ENCODE peak calls at places on chromosomes 7 and 10, in six cellular contexts. P is NCI-H345; C is Kasumi-1; U is germinal center; E is EL; Y is naive thymus-derived CD4-positive, alpha-beta T cell. O is an unnamed sample.

GRCh38 chr10:15504101-15504840 is 133.2 kb upstream of the FAM171A1 start:
- DNase-seq in P (no peak), C (no peak), U (no peak), E (peak; percentile 48), Y (no peak), O (no peak)

GRCh38 chr10:25024528-25024927 is 8.1 kb downstream of the THNSL1 start:
- DNase-seq in P (no peak), C (no peak), U (no peak), E (no peak), Y (no peak), O (no peak)

GRCh38 chr10:2508971-2509605 is 558.3 kb upstream of the PFKP start:
- DNase-seq in P (no peak), C (no peak), U (no peak), E (no peak), Y (no peak), O (no peak)

GRCh38 chr10:6737758-6738463 is 157.8 kb upstream of the PRKCQ start:
- DNase-seq in P (no peak), C (no peak), U (no peak), E (peak; percentile 48), Y (no peak), O (peak; percentile 61)

GRCh38 chr10:98259606-98260319 is 8.2 kb downstream of the LOXL4 start:
- DNase-seq in P (no peak), C (no peak), U (no peak), E (no peak), Y (no peak), O (no peak)

GRCh38 chr7:149773446-149774236 is at the start of gene ZNF467:
- DNase-seq in P (peak; percentile 59), C (peak; percentile 75), U (no peak), E (no peak), Y (peak; percentile 41), O (no peak)

GRCh38 chr7:70694357-70694908 is 437.5 kb upstream of the GALNT17 start:
- DNase-seq in P (peak; percentile 21), C (no peak), U (peak; percentile 52), E (peak; percentile 36), Y (no peak), O (no peak)

GRCh38 chr10:48700071-48700470 is 15.4 kb downstream of the WDFY4 start:
- DNase-seq in P (no peak), C (no peak), U (no peak), E (no peak), Y (no peak), O (no peak)

GRCh38 chr7:74344128-74344496 is 54.9 kb downstream of the CLIP2 start:
- DNase-seq in P (no peak), C (no peak), U (no peak), E (peak; percentile 56), Y (no peak), O (peak; percentile 31)

GRCh38 chr10:14751576-14752330 is 22.9 kb downstream of the FAM107B start:
- DNase-seq in P (no peak), C (peak; percentile 90), U (peak; percentile 70), E (peak; percentile 23), Y (no peak), O (no peak)

GRCh38 chr10:61039868-61040267 is 95.9 kb upstream of the RHOBTB1 start:
- DNase-seq in P (no peak), C (no peak), U (no peak), E (no peak), Y (no peak), O (no peak)

GRCh38 chr7:21476429-21476828 is 48.5 kb downstream of the SP4 start:
- DNase-seq in P (no peak), C (no peak), U (no peak), E (no peak), Y (no peak), O (no peak)

GRCh38 chr10:58930497-58930896 is 245.9 kb upstream of the PHYHIPL start:
- DNase-seq in P (no peak), C (no peak), U (no peak), E (peak; percentile 20), Y (no peak), O (no peak)

GRCh38 chr7:35753761-35754603 is 46.9 kb upstream of the SEPTIN7 start:
- DNase-seq in P (no peak), C (no peak), U (no peak), E (no peak), Y (no peak), O (no peak)

GRCh38 chr10:60182691-60183090 is 207.0 kb downstream of the ANK3 start:
- DNase-seq in P (no peak), C (no peak), U (no peak), E (peak; percentile 25), Y (no peak), O (no peak)